ENCODE peak calls at places on chromosomes 12 and 14, in four cellular contexts. J is NCI-H1694 treated with DMSO at 0.1 percent for 48 hours, X is type B pancreatic cell, Y is activated B cell treated with CpG ODN at 0.5 μM for 24 hours. T is an unnamed sample.

GRCh38 chr14:94449930-94450329 is 2.7 kb downstream of the SERPINA11 start:
- DNase-seq in J (no peak), Y (no peak), X (no peak), T (no peak)

GRCh38 chr14:50344116-50344775 is 32.1 kb downstream of the DMAC2L start:
- DNase-seq in J (no peak), X (no peak), Y (no peak), T (no peak)

GRCh38 chr14:56650075-56650474 is 70.5 kb downstream of the TMEM260 start:
- DNase-seq in J (no peak), Y (no peak), X (no peak), T (no peak)

GRCh38 chr12:106183735-106184134 is 45.0 kb upstream of the NUAK1 start:
- DNase-seq in X (no peak), J (no peak), Y (no peak), T (no peak)

GRCh38 chr14:24481622-24482324 is 26.3 kb downstream of the CMA1 start:
- DNase-seq in J (peak), X (no peak), Y (peak), T (peak)

GRCh38 chr12:115349711-115350110 is 665.7 kb upstream of the TBX3 start:
- DNase-seq in X (no peak), J (no peak), Y (no peak), T (peak)

GRCh38 chr14:87797001-87797400 is 196.0 kb downstream of the GALC start:
- DNase-seq in Y (no peak), J (no peak), X (no peak), T (no peak)

GRCh38 chr14:68404652-68405183 is 388.1 kb downstream of the ZFP36L1 start:
- DNase-seq in Y (no peak), X (no peak), J (no peak), T (no peak)

GRCh38 chr14:74488788-74489397 is 4.2 kb downstream of the NPC2 start:
- DNase-seq in J (no peak), X (no peak), Y (no peak), T (peak)

GRCh38 chr12:99745106-99745505 is 97.6 kb downstream of the GARIN6 start:
- DNase-seq in Y (no peak), J (no peak), X (no peak), T (no peak)

GRCh38 chr14:69539631-69540410 is 34.9 kb downstream of the CCDC177 start:
- DNase-seq in Y (no peak), J (no peak), X (no peak), T (peak)

GRCh38 chr14:91925727-91926121 is 21.8 kb downstream of the FBLN5 start:
- DNase-seq in J (no peak), Y (no peak), X (no peak), T (no peak)

GRCh38 chr14:102249041-102249440 is 55.9 kb downstream of the MOK start:
- DNase-seq in J (no peak), Y (no peak), X (no peak), T (peak)

GRCh38 chr14:39229222-39229543 is 4.5 kb upstream of the MIA2 start:
- DNase-seq in X (no peak), J (no peak), Y (no peak), T (no peak)

GRCh38 chr12:131041968-131042847 is 88.5 kb downstream of the ADGRD1 start:
- DNase-seq in X (no peak), J (no peak), Y (no peak), T (no peak)

GRCh38 chr12:45655186-45655585 is 74.3 kb upstream of the ARID2 start:
- DNase-seq in J (peak), Y (no peak), X (no peak), T (peak)

GRCh38 chr12:97404549-97404948 is 58.1 kb upstream of the RMST start:
- DNase-seq in X (no peak), Y (no peak), J (peak), T (peak)

GRCh38 chr12:119594772-119595445 is 1.3 kb downstream of the TMEM233 start:
- DNase-seq in X (no peak), Y (no peak), J (no peak), T (peak)

GRCh38 chr14:101466456-101467180 is 94.7 kb upstream of the DIO3 start:
- DNase-seq in X (no peak), J (no peak), Y (no peak), T (no peak)

GRCh38 chr12:115070313-115070712 is 386.3 kb upstream of the TBX3 start:
- DNase-seq in Y (no peak), X (no peak), J (no peak), T (no peak)

GRCh38 chr14:67602995-67603545 is 3.0 kb upstream of the PIGH start:
- DNase-seq in J (no peak), Y (no peak), X (no peak), T (no peak)

T was measured in cardiac muscle cell.